ENCODE peak calls at places on chromosome 9, in nine cellular contexts. N is CD8-positive, alpha-beta memory T cell; O is OCI-LY7; W is lung; T is psoas muscle; X is hepatocyte; G is fibroblast of mammary gland; V is dorsolateral prefrontal cortex; H is tibial artery. E is an unnamed sample.

GRCh38 chr9:130847306-130848217 is 12.5 kb downstream of the ABL1 start:
- DNase-seq in N (no peak), O (no peak), W (peak; percentile 72), T (peak; percentile 81), X (peak; percentile 61), G (peak; percentile 100), V (no peak), H (peak; percentile 92), E (no peak)

GRCh38 chr9:11199335-11199734 is 586.5 kb upstream of the PTPRD start:
- DNase-seq in N (no peak), O (no peak), W (no peak), T (no peak), X (no peak), G (no peak), V (no peak), H (no peak), E (no peak)

GRCh38 chr9:4297795-4298254 is 2.0 kb downstream of the GLIS3 start:
- DNase-seq in N (peak; percentile 10), O (no peak), W (peak; percentile 66), T (peak; percentile 72), X (peak; percentile 85), G (peak; percentile 72), V (no peak), H (peak; percentile 75), E (peak; percentile 37)

GRCh38 chr9:138098908-138099791 is 221.6 kb downstream of the CACNA1B start:
- DNase-seq in N (no peak), O (no peak), W (no peak), T (no peak), X (no peak), G (no peak), V (no peak), H (no peak), E (no peak)

GRCh38 chr9:21031818-21032203 is 371 bp upstream of the HACD4 start:
- DNase-seq in N (no peak), O (no peak), W (no peak), T (no peak), X (no peak), G (no peak), V (no peak), H (no peak), E (no peak)

GRCh38 chr9:131238402-131239021 is 37.8 kb downstream of the FAM78A start:
- DNase-seq in N (no peak), O (no peak), W (no peak), T (no peak), X (no peak), G (no peak), V (no peak), H (no peak), E (no peak)

GRCh38 chr9:69546265-69546664 is 125.9 kb downstream of the APBA1 start:
- DNase-seq in N (no peak), O (no peak), W (no peak), T (no peak), X (peak; percentile 37), G (peak; percentile 33), V (no peak), H (no peak), E (no peak)

GRCh38 chr9:26504057-26504456 is 388.5 kb downstream of the CAAP1 start:
- DNase-seq in N (no peak), O (no peak), W (no peak), T (no peak), X (no peak), G (no peak), V (no peak), H (no peak), E (no peak)

GRCh38 chr9:23117621-23118020 is 671.0 kb downstream of the DMRTA1 start:
- DNase-seq in N (no peak), O (no peak), W (no peak), T (no peak), X (peak; percentile 56), G (peak; percentile 71), V (no peak), H (no peak), E (no peak)

GRCh38 chr9:115015018-115015635 is 84.7 kb upstream of the TNFSF8 start:
- DNase-seq in N (no peak), O (peak; percentile 52), W (no peak), T (no peak), X (peak; percentile 71), G (peak; percentile 76), V (no peak), H (no peak), E (no peak)

GRCh38 chr9:70696694-70697335 is 282.4 kb upstream of the KLF9 start:
- DNase-seq in N (no peak), O (no peak), W (no peak), T (no peak), X (no peak), G (no peak), V (no peak), H (no peak), E (no peak)

GRCh38 chr9:126625329-126626116 is 11.8 kb downstream of the LMX1B start:
- DNase-seq in N (no peak), O (no peak), W (no peak), T (no peak), X (no peak), G (no peak), V (no peak), H (no peak), E (no peak)
- H3K4me3 ChIP-seq in N (peak overlapping the region; percentile 34), O (no peak overlapping the region), W (peak overlapping the region; percentile 17), T (peak overlapping the region; percentile 45), X (no peak overlapping the region), G (no peak overlapping the region), V (peak overlapping the region; percentile 50), H (peak overlapping the region; percentile 20), E (no peak overlapping the region)

DNA sequence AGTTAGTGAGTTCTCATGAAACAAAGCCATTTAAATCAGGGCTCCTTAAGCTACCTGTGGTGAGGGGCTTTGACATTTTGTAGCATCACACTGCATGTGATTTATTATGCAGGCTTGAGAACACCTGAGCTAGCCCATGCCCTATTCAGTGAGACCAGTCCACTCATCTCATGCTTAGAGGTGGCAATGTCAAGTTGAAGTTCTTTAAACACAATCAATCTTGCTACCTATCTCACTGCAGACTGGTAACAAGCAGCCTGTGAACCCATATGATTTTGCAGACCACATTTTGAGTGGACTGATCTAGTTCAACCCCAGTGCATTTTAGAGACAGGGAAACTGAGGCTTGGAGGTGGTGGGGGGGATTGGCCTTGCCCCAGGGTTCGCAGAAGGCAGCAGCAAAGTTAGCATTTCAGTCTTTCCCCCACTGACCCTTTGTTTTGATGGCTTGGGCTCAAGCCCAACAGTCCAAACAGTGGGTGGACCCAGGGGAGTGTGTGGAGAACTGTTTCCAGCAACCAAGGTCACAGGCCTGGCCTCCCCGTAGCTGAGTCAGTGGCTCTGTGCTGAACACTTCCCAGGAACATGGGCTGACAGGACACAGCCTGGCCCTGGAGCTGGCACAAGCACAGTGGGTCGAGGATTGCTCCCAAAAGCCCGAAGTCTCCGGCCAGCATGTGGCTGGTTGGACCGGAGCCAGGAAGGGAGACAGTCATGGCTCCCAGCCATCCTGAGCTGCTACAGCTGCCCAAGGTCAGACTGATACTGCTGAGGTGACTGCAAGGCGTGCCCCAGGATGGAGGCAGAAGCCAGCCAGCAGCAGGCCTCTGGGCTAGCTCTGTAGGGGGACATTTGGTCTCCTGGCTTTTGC is 95.3 kb downstream of the RGS3 start:
- DNase-seq in N (no peak), O (no peak), W (peak; percentile 61), T (peak; percentile 78), X (peak; percentile 65), G (peak; percentile 96), V (peak; percentile 53), H (peak; percentile 80), E (no peak)
- H3K4me3 ChIP-seq in N (no peak overlapping the region), O (no peak overlapping the region), W (no peak overlapping the region), T (no peak overlapping the region), X (no peak overlapping the region), G (no peak overlapping the region), V (no peak overlapping the region), H (no peak overlapping the region), E (no peak overlapping the region)

DNA sequence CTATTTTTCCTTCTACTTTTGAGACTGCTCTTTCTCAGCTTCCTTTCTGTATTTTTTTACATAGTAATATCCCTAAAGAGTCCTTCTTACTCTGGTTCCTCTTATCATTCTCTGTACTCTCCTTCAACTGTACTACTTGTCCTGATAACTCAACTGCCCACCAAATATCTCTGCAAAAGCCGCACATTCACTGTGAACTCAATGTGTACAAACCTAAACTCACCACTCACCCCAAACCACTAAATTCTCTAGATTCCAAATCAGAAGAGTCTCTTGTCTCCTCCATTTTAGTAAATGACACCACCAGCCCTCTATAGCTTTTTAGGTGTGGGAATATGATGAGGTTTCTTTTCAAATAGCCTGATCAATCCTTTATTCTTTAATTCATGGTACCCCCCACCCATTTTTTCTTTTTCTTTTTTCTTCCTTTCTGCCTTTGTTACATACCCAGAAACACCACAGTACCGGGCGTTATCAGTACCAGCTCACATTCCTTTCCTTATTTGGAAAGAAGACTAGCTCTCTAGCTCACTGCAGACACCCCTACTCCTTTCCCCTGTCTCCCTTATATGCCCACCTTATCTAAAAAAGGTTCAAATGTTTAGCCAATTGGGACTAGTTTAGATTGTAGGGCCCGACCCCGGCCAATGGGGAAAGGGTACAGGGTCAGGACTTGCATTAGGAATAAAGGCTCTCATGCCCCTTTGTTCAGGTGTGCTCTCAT is 63.1 kb upstream of the RANBP6 start:
- DNase-seq in N (no peak), O (no peak), W (no peak), T (no peak), X (no peak), G (no peak), V (no peak), H (no peak), E (no peak)
- H3K4me3 ChIP-seq in N (no peak overlapping the region), O (no peak overlapping the region), W (no peak overlapping the region), T (no peak overlapping the region), X (no peak overlapping the region), G (no peak overlapping the region), V (no peak overlapping the region), H (no peak overlapping the region), E (no peak overlapping the region)

DNA sequence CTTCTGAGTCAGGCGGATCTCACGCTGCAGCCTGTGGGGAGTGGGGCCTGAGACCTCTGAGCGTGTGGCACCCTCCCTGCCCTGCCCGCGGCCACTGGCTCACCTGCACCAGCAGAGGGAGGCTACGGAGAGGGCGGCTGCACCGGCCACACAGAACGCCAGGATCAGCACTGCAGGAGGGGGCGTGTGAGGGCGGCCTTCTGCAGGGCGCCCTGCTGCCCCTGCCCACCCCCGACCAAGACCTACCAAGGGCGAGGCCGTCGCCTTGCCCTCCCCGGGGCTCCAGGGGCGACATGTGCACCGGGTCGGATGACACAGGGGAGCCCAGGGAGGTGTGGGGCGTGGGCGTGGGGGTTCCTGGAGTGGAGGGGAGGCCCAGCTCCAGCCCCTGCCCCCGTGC is 5.4 kb downstream of the NPDC1 start:
- DNase-seq in N (no peak), O (no peak), W (no peak), T (no peak), X (no peak), G (no peak), V (no peak), H (no peak), E (no peak)
- H3K4me3 ChIP-seq in N (no peak overlapping the region), O (no peak overlapping the region), W (no peak overlapping the region), T (no peak overlapping the region), X (no peak overlapping the region), G (no peak overlapping the region), V (no peak overlapping the region), H (no peak overlapping the region), E (no peak overlapping the region)

GRCh38 chr9:109499631-109500120 is 1.6 kb upstream of the PTPN3 start:
- DNase-seq in N (no peak), O (no peak), W (peak; percentile 68), T (peak; percentile 57), X (peak; percentile 84), G (peak; percentile 12), V (no peak), H (peak; percentile 46), E (no peak)
- H3K4me3 ChIP-seq in N (no peak overlapping the region), O (no peak overlapping the region), W (no peak overlapping the region), T (peak overlapping the region; percentile 62), X (peak overlapping the region; percentile 25), G (peak overlapping the region; percentile 30), V (peak overlapping the region; percentile 62), H (peak overlapping the region; percentile 65), E (peak overlapping the region; percentile 45)